ENCODE peak calls at places on chromosomes 13 and 19, in eight cellular contexts. X is upper lobe of right lung, B is HCT116, G is HFF-Myc, U is uterus, D is lower leg skin, Y is AG10803, O is body of pancreas. I is an unnamed sample.

GRCh38 chr19:6580313-6580712 is 10.6 kb downstream of the CD70 start:
- DNase-seq in D (no peak), G (peak), Y (peak), B (peak), U (no peak), X (no peak), O (no peak), I (no peak)

GRCh38 chr19:54674021-54674617 is 11.3 kb downstream of the LILRB4 start:
- DNase-seq in G (no peak), B (peak), O (no peak), X (no peak), U (no peak), D (no peak), Y (peak), I (no peak)

GRCh38 chr13:98575876-98576214 is 1.1 kb downstream of the STK24 start:
- DNase-seq in Y (no peak), O (no peak), B (no peak), G (no peak), X (no peak), U (no peak), D (no peak), I (no peak)

GRCh38 chr19:29779921-29780320 is 31.9 kb upstream of the CCNE1 start:
- DNase-seq in G (no peak), O (no peak), B (no peak), X (no peak), D (no peak), Y (no peak), U (no peak), I (no peak)

GRCh38 chr13:43838909-43839308 is 40.6 kb downstream of the CCDC122 start:
- DNase-seq in O (no peak), B (no peak), G (peak), X (no peak), D (no peak), Y (peak), U (no peak), I (no peak)

GRCh38 chr19:31938675-31939074 is 406.7 kb upstream of the ZNF507 start:
- DNase-seq in X (no peak), G (no peak), O (no peak), D (no peak), Y (no peak), B (no peak), U (no peak), I (no peak)

GRCh38 chr19:42315024-42315423 is 1.9 kb downstream of the TMEM145 start:
- DNase-seq in Y (no peak), D (no peak), O (no peak), X (no peak), B (no peak), U (no peak), G (no peak), I (no peak)

GRCh38 chr19:32404213-32404938 is 1.2 kb upstream of the DPY19L3 start:
- DNase-seq in X (no peak), D (no peak), G (no peak), B (no peak), Y (no peak), O (peak), U (no peak), I (no peak)

GRCh38 chr19:52229524-52229923 is 39.7 kb downstream of the PPP2R1A start:
- DNase-seq in D (no peak), Y (no peak), B (no peak), O (no peak), G (no peak), U (no peak), X (no peak), I (no peak)

GRCh38 chr13:103663996-103664395 is 597.8 kb upstream of the SLC10A2 start:
- DNase-seq in X (no peak), O (no peak), D (no peak), B (no peak), U (no peak), G (no peak), Y (no peak), I (no peak)

GRCh38 chr13:79541426-79542049 is 60.6 kb downstream of the NDFIP2 start:
- DNase-seq in Y (peak), X (no peak), B (peak), O (no peak), U (no peak), D (no peak), G (peak), I (no peak)

GRCh38 chr19:57566396-57567256 is 7.0 kb upstream of the ZNF550 start:
- DNase-seq in U (no peak), X (no peak), D (no peak), G (no peak), O (no peak), B (peak), Y (peak), I (no peak)

GRCh38 chr19:9342610-9343304 is 18.8 kb downstream of the ZNF559 start:
- DNase-seq in Y (no peak), G (no peak), X (no peak), O (no peak), U (no peak), B (no peak), D (no peak), I (no peak)

GRCh38 chr19:1294688-1295087 is 9.0 kb downstream of the EFNA2 start:
- DNase-seq in D (no peak), O (no peak), X (no peak), B (no peak), Y (no peak), U (no peak), G (no peak), I (no peak)

GRCh38 chr13:25928941-25929505 is 122.8 kb downstream of the SHISA2 start:
- DNase-seq in Y (no peak), O (no peak), U (no peak), B (no peak), D (no peak), X (no peak), G (no peak), I (no peak)

GRCh38 chr19:4906963-4907362 is 2.3 kb upstream of the UHRF1 start:
- DNase-seq in D (no peak), U (no peak), X (no peak), G (no peak), B (no peak), O (no peak), Y (no peak), I (no peak)
- TF ChIP-seq CTCF in D (no peak), U (no peak), X (no peak), G (no peak), B (no peak), O (no peak), Y (no peak), I (no peak)

DNA sequence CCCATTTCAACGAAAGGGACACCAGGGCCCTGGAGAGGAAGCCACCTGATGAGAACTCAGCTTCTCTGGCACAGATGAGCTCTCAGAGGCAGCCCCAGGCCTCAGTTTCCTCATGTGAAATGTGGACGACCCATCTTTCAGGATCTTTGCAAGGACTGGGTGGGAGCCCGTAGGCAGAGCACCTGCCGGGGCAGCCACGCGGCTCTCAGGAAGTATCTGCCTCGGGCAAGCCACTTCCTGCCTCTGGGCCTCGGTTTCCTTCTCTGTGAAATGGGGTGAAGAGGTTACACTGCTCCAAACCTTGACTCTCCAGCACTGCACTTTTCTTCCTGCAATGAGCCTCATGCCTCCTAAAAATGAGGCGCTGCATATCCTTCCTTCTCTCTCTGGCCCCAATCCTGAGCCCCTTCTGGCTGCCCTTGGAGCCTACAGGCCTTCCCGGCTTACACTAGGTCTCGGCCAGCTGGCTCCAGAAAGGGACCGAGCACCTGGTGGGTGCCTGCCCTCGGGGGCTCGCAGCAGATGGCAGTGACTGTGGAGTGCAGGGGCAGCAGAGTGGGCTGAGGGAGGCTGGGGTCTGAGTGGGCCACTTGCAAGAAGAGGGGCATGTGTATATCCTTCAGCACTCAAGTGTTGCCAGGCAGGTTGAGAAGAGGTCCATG is 3.5 kb downstream of the SSBP4 start:
- DNase-seq in X (no peak), Y (no peak), U (no peak), B (no peak), G (no peak), O (peak), D (no peak), I (no peak)
- H3K4me3 ChIP-seq in X (no peak), Y (no peak), U (no peak), B (no peak), G (peak), O (no peak), D (no peak), I (no peak)

DNA sequence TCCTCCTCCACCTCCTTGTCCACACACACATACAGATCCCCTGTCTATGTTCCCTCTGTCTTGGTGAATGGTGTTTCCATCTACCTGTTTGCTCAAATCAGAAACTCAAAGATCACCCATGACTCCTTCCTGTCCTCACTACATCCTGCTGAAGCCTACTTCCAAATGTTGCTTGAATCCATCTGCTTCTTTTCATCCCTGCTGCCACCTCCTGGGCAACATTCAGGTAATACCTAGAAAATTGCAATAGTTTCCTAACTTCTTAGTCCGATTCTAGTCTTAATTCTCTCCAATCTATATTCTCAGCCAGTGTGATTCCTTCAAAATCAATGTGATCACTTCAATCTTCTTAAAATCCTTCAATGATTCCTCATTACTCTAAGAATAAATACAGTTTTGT is 155.5 kb upstream of the STARD13 start:
- DNase-seq in G (no peak), B (peak), X (no peak), U (no peak), D (no peak), O (peak), Y (peak), I (no peak)
- TF ChIP-seq CTCF in G (peak), B (peak), X (peak), U (peak), D (no peak), O (peak), Y (peak), I (no peak)

GRCh38 chr19:36748431-36749275 is 24.0 kb downstream of the ZNF850 start:
- DNase-seq in D (no peak), B (no peak), Y (no peak), U (no peak), X (no peak), O (no peak), G (no peak), I (no peak)

GRCh38 chr19:36750066-36750691 is 22.4 kb downstream of the ZNF850 start:
- DNase-seq in X (no peak), B (no peak), U (no peak), O (no peak), D (no peak), Y (no peak), G (no peak), I (no peak)

GRCh38 chr19:36745870-36746269 is 26.7 kb downstream of the ZNF850 start:
- DNase-seq in B (no peak), G (no peak), D (no peak), U (no peak), Y (no peak), X (no peak), O (no peak), I (no peak)

GRCh38 chr19:36747750-36748149 is 24.9 kb downstream of the ZNF850 start:
- DNase-seq in G (no peak), O (no peak), B (no peak), X (no peak), Y (no peak), U (no peak), D (no peak), I (no peak)
- H3K4me3 ChIP-seq in G (no peak), O (no peak), B (no peak), X (no peak), Y (no peak), U (no peak), D (no peak), I (no peak)